ENCODE peak calls at places on chromosome 1, in six cellular contexts. One of them, this sample, is unnamed.

GRCh38 chr1:230282157-230282556 is 144.0 kb downstream of the PGBD5 start:
- DNase-seq in fibroblast of the aortic adventitia: no peak
- DNase-seq in heart left ventricle: no peak
- DNase-seq in fibroblast of the conjunctiva: no peak
- DNase-seq in mesothelial cell of epicardium: no peak
- DNase-seq in substantia nigra: no peak
- DNase-seq in this sample: no peak

GRCh38 chr1:11285883-11286734 is 13.1 kb downstream of the UBIAD1 start:
- DNase-seq in fibroblast of the aortic adventitia: peak
- DNase-seq in heart left ventricle: no peak
- DNase-seq in fibroblast of the conjunctiva: no peak
- DNase-seq in mesothelial cell of epicardium: no peak
- DNase-seq in substantia nigra: no peak
- DNase-seq in this sample: no peak

GRCh38 chr1:18234790-18235242 is 127.2 kb downstream of the IGSF21 start:
- DNase-seq in fibroblast of the aortic adventitia: peak
- DNase-seq in heart left ventricle: no peak
- DNase-seq in fibroblast of the conjunctiva: peak
- DNase-seq in mesothelial cell of epicardium: no peak
- DNase-seq in substantia nigra: peak
- DNase-seq in this sample: no peak

GRCh38 chr1:62325696-62326095 is 6.5 kb upstream of the KANK4 start:
- DNase-seq in fibroblast of the aortic adventitia: peak
- DNase-seq in heart left ventricle: no peak
- DNase-seq in fibroblast of the conjunctiva: no peak
- DNase-seq in mesothelial cell of epicardium: no peak
- DNase-seq in substantia nigra: no peak
- DNase-seq in this sample: no peak

GRCh38 chr1:167795810-167796740 is 74.3 kb downstream of the MPZL1 start:
- DNase-seq in fibroblast of the aortic adventitia: peak
- DNase-seq in heart left ventricle: peak
- DNase-seq in fibroblast of the conjunctiva: no peak
- DNase-seq in mesothelial cell of epicardium: no peak
- DNase-seq in substantia nigra: no peak
- DNase-seq in this sample: peak

GRCh38 chr1:240244968-240245628 is 153.4 kb downstream of the FMN2 start:
- DNase-seq in fibroblast of the aortic adventitia: peak
- DNase-seq in heart left ventricle: no peak
- DNase-seq in fibroblast of the conjunctiva: no peak
- DNase-seq in mesothelial cell of epicardium: no peak
- DNase-seq in substantia nigra: no peak
- DNase-seq in this sample: no peak

GRCh38 chr1:234475166-234475793 is 3.7 kb downstream of the TARBP1 start:
- DNase-seq in fibroblast of the aortic adventitia: no peak
- DNase-seq in heart left ventricle: no peak
- DNase-seq in fibroblast of the conjunctiva: no peak
- DNase-seq in mesothelial cell of epicardium: no peak
- DNase-seq in substantia nigra: no peak
- DNase-seq in this sample: no peak

GRCh38 chr1:116991918-116992317 is 9.6 kb upstream of the CD101 start:
- DNase-seq in fibroblast of the aortic adventitia: no peak
- DNase-seq in heart left ventricle: no peak
- DNase-seq in fibroblast of the conjunctiva: no peak
- DNase-seq in mesothelial cell of epicardium: no peak
- DNase-seq in substantia nigra: no peak
- DNase-seq in this sample: no peak

GRCh38 chr1:159510223-159510530 is 25.6 kb downstream of the OR10J5 start:
- DNase-seq in fibroblast of the aortic adventitia: peak
- DNase-seq in heart left ventricle: no peak
- DNase-seq in fibroblast of the conjunctiva: no peak
- DNase-seq in mesothelial cell of epicardium: no peak
- DNase-seq in substantia nigra: no peak
- DNase-seq in this sample: no peak

GRCh38 chr1:178146456-178146855 is 52.6 kb downstream of the RASAL2 start:
- DNase-seq in fibroblast of the aortic adventitia: no peak
- DNase-seq in heart left ventricle: no peak
- DNase-seq in fibroblast of the conjunctiva: no peak
- DNase-seq in mesothelial cell of epicardium: no peak
- DNase-seq in substantia nigra: no peak
- DNase-seq in this sample: no peak

GRCh38 chr1:17215545-17215890 is 10.6 kb downstream of the PADI1 start:
- DNase-seq in fibroblast of the aortic adventitia: no peak
- DNase-seq in heart left ventricle: no peak
- DNase-seq in fibroblast of the conjunctiva: no peak
- DNase-seq in mesothelial cell of epicardium: no peak
- DNase-seq in substantia nigra: no peak
- DNase-seq in this sample: no peak

GRCh38 chr1:151273924-151274466 is 8.1 kb upstream of the ZNF687 start:
- DNase-seq in fibroblast of the aortic adventitia: no peak
- DNase-seq in heart left ventricle: no peak
- DNase-seq in fibroblast of the conjunctiva: no peak
- DNase-seq in mesothelial cell of epicardium: no peak
- DNase-seq in substantia nigra: no peak
- DNase-seq in this sample: no peak

GRCh38 chr1:221174598-221174997 is 295.4 kb downstream of the HLX start:
- DNase-seq in fibroblast of the aortic adventitia: peak
- DNase-seq in heart left ventricle: peak
- DNase-seq in fibroblast of the conjunctiva: peak
- DNase-seq in mesothelial cell of epicardium: no peak
- DNase-seq in substantia nigra: no peak
- DNase-seq in this sample: peak

GRCh38 chr1:21622466-21623315 is 46.5 kb downstream of the RAP1GAP start:
- DNase-seq in fibroblast of the aortic adventitia: no peak
- DNase-seq in heart left ventricle: no peak
- DNase-seq in fibroblast of the conjunctiva: no peak
- DNase-seq in mesothelial cell of epicardium: peak
- DNase-seq in substantia nigra: peak
- DNase-seq in this sample: peak

GRCh38 chr1:37410815-37411214 is 63.6 kb upstream of the ZC3H12A start:
- DNase-seq in fibroblast of the aortic adventitia: peak
- DNase-seq in heart left ventricle: no peak
- DNase-seq in fibroblast of the conjunctiva: no peak
- DNase-seq in mesothelial cell of epicardium: peak
- DNase-seq in substantia nigra: no peak
- DNase-seq in this sample: no peak

GRCh38 chr1:21931171-21932093 is 5.7 kb downstream of the HSPG2 start:
- DNase-seq in fibroblast of the aortic adventitia: peak
- DNase-seq in heart left ventricle: peak
- DNase-seq in fibroblast of the conjunctiva: no peak
- DNase-seq in mesothelial cell of epicardium: no peak
- DNase-seq in substantia nigra: no peak
- DNase-seq in this sample: peak